ENCODE peak calls at places on chromosomes 3 and 15, in five cellular contexts. Q, T, K, W and C are unnamed samples.

GRCh38 chr3:10292505-10293419 is at the start of gene GHRL:
- DNase-seq in Q (no peak), T (no peak), K (no peak), W (no peak), C (no peak)

GRCh38 chr3:51933471-51934138 is 8.1 kb downstream of the RRP9 start:
- DNase-seq in Q (no peak), T (no peak), K (no peak), W (no peak), C (no peak)

GRCh38 chr3:119469378-119470189 is 821 bp downstream of the POGLUT1 start:
- DNase-seq in Q (peak), T (no peak), K (no peak), W (peak), C (peak)

GRCh38 chr3:46089237-46090011 is 62.1 kb upstream of the XCR1 start:
- DNase-seq in Q (peak), T (no peak), K (no peak), W (peak), C (no peak)

GRCh38 chr3:142088522-142088921 is 60.8 kb downstream of the TFDP2 start:
- DNase-seq in Q (no peak), T (no peak), K (no peak), W (no peak), C (no peak)

GRCh38 chr3:147604136-147604535 is 195.0 kb downstream of the ZIC1 start:
- DNase-seq in Q (no peak), T (no peak), K (no peak), W (no peak), C (no peak)

GRCh38 chr3:149512073-149512782 is 37.7 kb downstream of the TM4SF4 start:
- DNase-seq in Q (peak), T (peak), K (peak), W (no peak), C (peak)

GRCh38 chr3:62128028-62128427 is 245.3 kb downstream of the FEZF2 start:
- DNase-seq in Q (no peak), T (no peak), K (no peak), W (no peak), C (no peak)

GRCh38 chr3:174821477-174821876 is 37.7 kb upstream of the NAALADL2 start:
- DNase-seq in Q (no peak), T (no peak), K (no peak), W (no peak), C (no peak)

GRCh38 chr15:91891788-91892187 is 38.3 kb downstream of the SLCO3A1 start:
- DNase-seq in Q (no peak), T (no peak), K (no peak), W (no peak), C (no peak)

GRCh38 chr3:172709776-172710708 is 825 bp downstream of the NCEH1 start:
- DNase-seq in Q (peak), T (peak), K (peak), W (no peak), C (no peak)

GRCh38 chr3:185215873-185216586 is 37.8 kb downstream of the EHHADH start:
- DNase-seq in Q (peak), T (no peak), K (no peak), W (no peak), C (no peak)

GRCh38 chr15:90388462-90389182 is 580 bp downstream of the IQGAP1 start:
- DNase-seq in Q (peak), T (peak), K (peak), W (peak), C (peak)

GRCh38 chr3:156808025-156808424 is 18.1 kb upstream of the LEKR1 start:
- DNase-seq in Q (no peak), T (no peak), K (no peak), W (no peak), C (no peak)

GRCh38 chr3:160092760-160093159 is 104.1 kb downstream of the IL12A start:
- DNase-seq in Q (no peak), T (no peak), K (no peak), W (no peak), C (no peak)

GRCh38 chr3:181851063-181851462 is 139.3 kb downstream of the SOX2 start:
- DNase-seq in Q (no peak), T (no peak), K (no peak), W (no peak), C (no peak)

GRCh38 chr15:92667291-92667904 is 11.8 kb upstream of the FAM174B start:
- DNase-seq in Q (no peak), T (no peak), K (no peak), W (no peak), C (no peak)

GRCh38 chr3:181879926-181880325 is 168.2 kb downstream of the SOX2 start:
- DNase-seq in Q (no peak), T (no peak), K (no peak), W (no peak), C (no peak)

GRCh38 chr3:78689378-78689777 is 1078.4 kb downstream of the ROBO1 start:
- DNase-seq in Q (no peak), T (no peak), K (no peak), W (no peak), C (no peak)

GRCh38 chr3:5298453-5298852 is 110.9 kb downstream of the EDEM1 start:
- DNase-seq in Q (no peak), T (no peak), K (no peak), W (no peak), C (no peak)

GRCh38 chr3:182436547-182436946 is 356.8 kb upstream of the ATP11B start:
- DNase-seq in Q (no peak), T (no peak), K (no peak), W (no peak), C (no peak)

GRCh38 chr3:37500518-37500917 is 326.1 kb upstream of the LRRFIP2 start:
- DNase-seq in Q (no peak), T (no peak), K (no peak), W (no peak), C (no peak)

GRCh38 chr15:49215768-49216739 is 46.0 kb downstream of the GALK2 start:
- DNase-seq in Q (peak), T (no peak), K (no peak), W (no peak), C (no peak)

GRCh38 chr3:150407818-150408231 is 273 bp upstream of the TSC22D2 start:
- DNase-seq in Q (peak), T (no peak), K (no peak), W (no peak), C (no peak)

GRCh38 chr3:48595526-48596121 is 495 bp upstream of the COL7A1 start:
- DNase-seq in Q (peak), T (no peak), K (peak), W (peak), C (peak)